ENCODE peak calls at places on chromosomes 16 and 17, in five cellular contexts. W is fibroblast of pulmonary artery, M is psoas muscle, U is cardiac fibroblast, R is kidney. T is an unnamed sample.

GRCh38 chr16:8859913-8860881 is 8.6 kb downstream of the CARHSP1 start:
- DNase-seq in W (peak; percentile 82), M (peak; percentile 64), U (peak; percentile 73), R (peak; percentile 88), T (no peak)

GRCh38 chr16:11390573-11391495 is 45.6 kb downstream of the RMI2 start:
- DNase-seq in W (no peak), M (no peak), U (no peak), R (peak; percentile 54), T (no peak)

GRCh38 chr17:18158022-18158600 is 25.5 kb upstream of the ALKBH5 start:
- DNase-seq in W (peak; percentile 86), M (peak; percentile 92), U (peak; percentile 86), R (peak; percentile 99), T (peak; percentile 89)

GRCh38 chr17:74860999-74861553 is 1.4 kb upstream of the GRIN2C start:
- DNase-seq in W (no peak), M (no peak), U (no peak), R (no peak), T (no peak)

GRCh38 chr16:75248536-75249380 is 2.7 kb downstream of the BCAR1 start:
- DNase-seq in W (no peak), M (peak; percentile 13), U (no peak), R (peak; percentile 81), T (no peak)

GRCh38 chr17:29686998-29687397 is 64.3 kb upstream of the CORO6 start:
- DNase-seq in W (no peak), M (no peak), U (no peak), R (no peak), T (no peak)

GRCh38 chr17:77373298-77374169 is 232.8 kb downstream of the SEC14L1 start:
- DNase-seq in W (no peak), M (peak; percentile 56), U (no peak), R (peak; percentile 90), T (peak; percentile 67)

GRCh38 chr16:4477966-4478365 is 1.8 kb downstream of the HMOX2 start:
- DNase-seq in W (peak; percentile 66), M (no peak), U (peak; percentile 84), R (no peak), T (no peak)

GRCh38 chr17:33874617-33875060 is 380.4 kb upstream of the CCL2 start:
- DNase-seq in W (no peak), M (no peak), U (no peak), R (no peak), T (no peak)

GRCh38 chr17:11278984-11279270 is 37.9 kb downstream of the SHISA6 start:
- DNase-seq in W (no peak), M (no peak), U (no peak), R (no peak), T (no peak)

GRCh38 chr16:81478876-81479496 is 34.4 kb downstream of the CMIP start:
- DNase-seq in W (no peak), M (no peak), U (no peak), R (peak; percentile 72), T (no peak)

GRCh38 chr16:5333991-5334390 is 236.4 kb upstream of the EEF2KMT start:
- DNase-seq in W (no peak), M (no peak), U (no peak), R (no peak), T (no peak)

GRCh38 chr17:5809580-5810188 is 225.4 kb upstream of the NLRP1 start:
- DNase-seq in W (no peak), M (no peak), U (peak; percentile 1), R (no peak), T (no peak)

GRCh38 chr17:45021607-45022287 is 29.7 kb downstream of the DCAKD start:
- DNase-seq in W (peak; percentile 58), M (peak; percentile 73), U (peak; percentile 54), R (peak; percentile 90), T (peak; percentile 73)

GRCh38 chr16:1863681-1864460 is 8.1 kb downstream of the MEIOB start:
- DNase-seq in W (peak; percentile 66), M (no peak), U (peak; percentile 66), R (no peak), T (no peak)

GRCh38 chr16:17416461-17417221 is 54.1 kb downstream of the XYLT1 start:
- DNase-seq in W (peak; percentile 9), M (no peak), U (peak; percentile 26), R (no peak), T (no peak)

GRCh38 chr17:70752966-70753467 is 583.7 kb downstream of the KCNJ2 start:
- DNase-seq in W (no peak), M (no peak), U (no peak), R (no peak), T (no peak)

GRCh38 chr16:86346034-86346433 is 164.3 kb upstream of the FOXF1 start:
- DNase-seq in W (no peak), M (no peak), U (no peak), R (no peak), T (no peak)

GRCh38 chr17:21378553-21378952 is 2.4 kb downstream of the KCNJ12 start:
- DNase-seq in W (no peak), M (no peak), U (no peak), R (no peak), T (no peak)

GRCh38 chr17:21376585-21376834 is 353 bp downstream of the KCNJ12 start:
- DNase-seq in W (no peak), M (no peak), U (no peak), R (no peak), T (no peak)

GRCh38 chr17:21376835-21377690 is 906 bp downstream of the KCNJ12 start:
- DNase-seq in W (peak; percentile 16), M (peak; percentile 44), U (peak; percentile 43), R (no peak), T (no peak)

GRCh38 chr17:21379080-21379711 is 3.0 kb downstream of the KCNJ12 start:
- DNase-seq in W (no peak), M (peak; percentile 82), U (no peak), R (peak; percentile 89), T (no peak)

DNA sequence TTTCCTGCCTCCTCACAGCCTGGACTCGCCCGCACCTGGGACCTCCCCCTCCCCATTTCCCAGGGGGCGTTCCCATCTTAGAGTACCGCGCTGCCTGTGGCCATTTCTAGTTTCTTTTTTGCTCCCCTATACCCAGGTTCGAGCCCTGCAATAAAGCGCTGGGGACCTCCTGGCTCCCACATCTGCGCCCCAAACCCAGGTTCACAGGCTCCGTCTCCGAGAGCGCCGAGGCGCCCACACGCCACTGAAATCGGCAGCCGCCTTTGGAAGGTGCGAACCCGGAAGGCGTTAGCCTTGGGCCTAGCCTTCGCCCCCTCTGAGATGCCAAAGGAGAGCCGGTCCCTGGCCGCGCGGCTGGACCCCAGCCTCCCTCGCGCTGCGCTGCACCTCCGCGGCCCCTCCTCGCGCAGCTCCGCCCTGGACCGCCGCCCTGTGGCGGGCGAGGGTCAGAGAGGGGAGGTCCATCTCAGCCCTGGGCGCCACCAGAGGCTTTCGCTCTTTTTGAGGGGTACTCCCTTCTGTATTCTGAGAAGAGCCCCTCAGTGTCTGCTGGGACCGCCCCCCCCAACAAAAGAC is 1.8 kb downstream of the KCNJ12 start:
- DNase-seq in W (no peak), M (no peak), U (no peak), R (no peak), T (no peak)
- TF ChIP-seq CTCF in W (no peak), M (no peak), U (no peak), R (no peak), T (no peak)

GRCh38 chr16:57588821-57589220 is 39.6 kb upstream of the ADGRG1 start:
- DNase-seq in W (no peak), M (no peak), U (no peak), R (no peak), T (peak; percentile 7)

GRCh38 chr16:57591870-57592485 is 36.5 kb upstream of the ADGRG1 start:
- DNase-seq in W (no peak), M (no peak), U (no peak), R (no peak), T (no peak)

GRCh38 chr16:57591086-57591869 is 37.2 kb upstream of the ADGRG1 start:
- DNase-seq in W (peak; percentile 78), M (peak; percentile 61), U (peak; percentile 92), R (peak; percentile 88), T (peak; percentile 85)

GRCh38 chr16:57590654-57591085 is 37.8 kb upstream of the ADGRG1 start:
- DNase-seq in W (peak; percentile 83), M (no peak), U (peak; percentile 86), R (peak; percentile 39), T (no peak)

DNA sequence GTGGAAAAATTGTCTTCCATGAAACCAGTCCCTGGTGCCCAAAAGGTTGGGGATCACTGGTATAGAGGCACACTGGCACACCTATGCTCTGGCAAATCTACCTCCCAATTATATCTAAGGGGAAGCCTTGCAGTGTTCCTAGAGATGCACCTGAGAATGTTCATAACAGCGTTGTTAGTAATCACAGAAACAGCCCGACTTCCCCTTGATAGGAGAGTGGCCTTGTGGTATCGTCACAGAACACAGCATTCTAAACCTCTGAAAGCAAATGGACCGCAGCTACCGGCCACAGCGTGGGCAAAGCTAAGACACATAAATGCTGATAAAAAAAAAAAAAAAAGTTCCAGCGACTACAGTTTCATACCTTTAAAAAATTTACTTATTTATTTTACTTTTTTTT is 39.1 kb upstream of the ADGRG1 start:
- DNase-seq in W (no peak), M (no peak), U (no peak), R (no peak), T (no peak)
- TF ChIP-seq CTCF in W (no peak), M (no peak), U (no peak), R (no peak), T (no peak)

DNA sequence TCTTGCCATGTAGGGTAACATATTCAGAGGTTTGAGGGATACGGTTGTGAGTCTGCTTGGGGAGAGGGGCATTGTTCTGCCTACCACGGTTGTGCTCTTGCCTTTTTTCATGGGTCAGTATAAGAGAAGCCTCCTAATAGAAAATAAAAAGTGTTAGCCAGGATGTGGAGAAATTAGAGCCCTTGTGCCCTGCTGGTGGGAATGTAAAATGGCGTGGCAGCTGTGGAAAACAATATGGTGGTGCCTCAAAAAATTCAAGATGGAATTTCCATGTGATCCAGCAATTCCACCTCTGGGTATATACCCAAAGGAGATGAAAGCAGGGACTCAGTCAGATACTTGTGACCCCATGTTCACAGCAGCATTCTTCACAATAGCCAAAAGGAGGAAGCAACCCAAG is 14.2 kb upstream of the LRRC75A start:
- DNase-seq in W (no peak), M (no peak), U (no peak), R (no peak), T (no peak)
- TF ChIP-seq CTCF in W (peak; percentile 10), M (no peak), U (peak; percentile 16), R (no peak), T (peak; percentile 48)

GRCh38 chr17:79176792-79177601 is 102.4 kb downstream of the ENGASE start:
- DNase-seq in W (no peak), M (no peak), U (no peak), R (no peak), T (no peak)
- TF ChIP-seq CTCF in W (no peak), M (no peak), U (no peak), R (no peak), T (no peak)

DNA sequence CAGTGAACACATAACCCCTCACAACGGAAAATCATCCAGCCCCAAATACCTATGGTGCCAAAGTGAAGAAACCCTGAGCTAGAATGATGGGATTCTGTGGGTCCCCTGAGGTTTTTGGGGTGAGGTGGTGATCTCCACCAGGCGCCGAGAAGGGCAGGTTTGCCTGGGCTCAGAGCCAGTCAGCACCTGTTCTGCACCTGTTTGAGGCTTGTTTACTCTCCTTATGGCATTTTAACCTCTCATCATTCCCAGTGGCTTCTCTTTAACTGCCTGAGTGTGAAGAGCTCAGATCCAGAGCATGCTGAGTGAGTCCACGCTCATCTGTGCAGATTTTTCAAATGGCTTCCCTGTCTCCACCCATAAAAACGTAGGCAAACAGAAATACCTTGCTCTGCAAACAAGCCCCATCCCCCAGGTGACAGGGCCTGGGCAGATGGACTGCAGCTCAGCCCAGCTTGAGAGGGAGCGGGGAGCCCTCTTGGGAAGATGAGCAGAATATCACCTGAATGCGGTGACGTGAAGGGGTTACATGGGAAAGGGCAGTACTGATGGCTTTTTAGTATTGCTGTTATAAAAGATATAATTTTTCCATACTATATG is 40.1 kb upstream of the CLEC19A start:
- DNase-seq in W (no peak), M (no peak), U (no peak), R (no peak), T (no peak)
- TF ChIP-seq CTCF in W (no peak), M (no peak), U (no peak), R (no peak), T (no peak)

GRCh38 chr17:81821603-81822311 is 11.3 kb downstream of the MCRIP1 start:
- DNase-seq in W (peak; percentile 48), M (peak; percentile 86), U (peak; percentile 56), R (peak; percentile 94), T (no peak)
- TF ChIP-seq CTCF in W (peak; percentile 39), M (peak; percentile 70), U (peak; percentile 59), R (peak; percentile 56), T (no peak)